ENCODE peak calls at places on chromosome 12, in six cellular contexts. One of them, this sample, is unnamed.

GRCh38 chr12:15538881-15539280 is 216.6 kb downstream of the PTPRO start:
- DNase-seq in CD8-positive, alpha-beta T cell: no peak
- DNase-seq in effector memory CD4-positive, alpha-beta T cell: no peak
- DNase-seq in IMR-90: no peak
- DNase-seq in OCI-LY7: no peak
- DNase-seq in left ventricle myocardium inferior: no peak
- DNase-seq in this sample: no peak

GRCh38 chr12:124919646-124920352 is 5.3 kb upstream of the UBC start:
- DNase-seq in CD8-positive, alpha-beta T cell: peak; percentile 27
- DNase-seq in effector memory CD4-positive, alpha-beta T cell: peak; percentile 29
- DNase-seq in IMR-90: peak; percentile 38
- DNase-seq in OCI-LY7: peak; percentile 45
- DNase-seq in left ventricle myocardium inferior: no peak
- DNase-seq in this sample: no peak

GRCh38 chr12:45713108-45713507 is 16.4 kb upstream of the ARID2 start:
- DNase-seq in CD8-positive, alpha-beta T cell: no peak
- DNase-seq in effector memory CD4-positive, alpha-beta T cell: no peak
- DNase-seq in IMR-90: peak; percentile 51
- DNase-seq in OCI-LY7: no peak
- DNase-seq in left ventricle myocardium inferior: no peak
- DNase-seq in this sample: no peak

GRCh38 chr12:107761502-107761904 is 566 bp upstream of the PRDM4 start:
- DNase-seq in CD8-positive, alpha-beta T cell: no peak
- DNase-seq in effector memory CD4-positive, alpha-beta T cell: no peak
- DNase-seq in IMR-90: no peak
- DNase-seq in OCI-LY7: peak; percentile 12
- DNase-seq in left ventricle myocardium inferior: no peak
- DNase-seq in this sample: no peak

GRCh38 chr12:75135021-75135420 is 74.6 kb downstream of the KCNC2 start:
- DNase-seq in CD8-positive, alpha-beta T cell: no peak
- DNase-seq in effector memory CD4-positive, alpha-beta T cell: no peak
- DNase-seq in IMR-90: no peak
- DNase-seq in OCI-LY7: no peak
- DNase-seq in left ventricle myocardium inferior: no peak
- DNase-seq in this sample: no peak

GRCh38 chr12:5567021-5567744 is 135.3 kb downstream of the NTF3 start:
- DNase-seq in CD8-positive, alpha-beta T cell: no peak
- DNase-seq in effector memory CD4-positive, alpha-beta T cell: no peak
- DNase-seq in IMR-90: peak; percentile 25
- DNase-seq in OCI-LY7: no peak
- DNase-seq in left ventricle myocardium inferior: peak; percentile 69
- DNase-seq in this sample: no peak

GRCh38 chr12:26158078-26158764 is 33.4 kb upstream of the BHLHE41 start:
- DNase-seq in CD8-positive, alpha-beta T cell: no peak
- DNase-seq in effector memory CD4-positive, alpha-beta T cell: no peak
- DNase-seq in IMR-90: no peak
- DNase-seq in OCI-LY7: peak; percentile 39
- DNase-seq in left ventricle myocardium inferior: no peak
- DNase-seq in this sample: no peak

GRCh38 chr12:124833693-124834122 is 30.0 kb downstream of the SCARB1 start:
- DNase-seq in CD8-positive, alpha-beta T cell: no peak
- DNase-seq in effector memory CD4-positive, alpha-beta T cell: no peak
- DNase-seq in IMR-90: no peak
- DNase-seq in OCI-LY7: no peak
- DNase-seq in left ventricle myocardium inferior: peak; percentile 47
- DNase-seq in this sample: no peak

GRCh38 chr12:54301428-54302045 is 722 bp upstream of the NFE2 start:
- DNase-seq in CD8-positive, alpha-beta T cell: no peak
- DNase-seq in effector memory CD4-positive, alpha-beta T cell: no peak
- DNase-seq in IMR-90: no peak
- DNase-seq in OCI-LY7: no peak
- DNase-seq in left ventricle myocardium inferior: no peak
- DNase-seq in this sample: no peak

GRCh38 chr12:119369907-119370546 is 35.5 kb downstream of the CCDC60 start:
- DNase-seq in CD8-positive, alpha-beta T cell: no peak
- DNase-seq in effector memory CD4-positive, alpha-beta T cell: no peak
- DNase-seq in IMR-90: no peak
- DNase-seq in OCI-LY7: no peak
- DNase-seq in left ventricle myocardium inferior: no peak
- DNase-seq in this sample: no peak

GRCh38 chr12:100995201-100995600 is 200.6 kb downstream of the ANO4 start:
- DNase-seq in CD8-positive, alpha-beta T cell: no peak
- DNase-seq in effector memory CD4-positive, alpha-beta T cell: no peak
- DNase-seq in IMR-90: peak; percentile 50
- DNase-seq in OCI-LY7: no peak
- DNase-seq in left ventricle myocardium inferior: no peak
- DNase-seq in this sample: no peak

GRCh38 chr12:119090865-119091264 is 87.9 kb upstream of the HSPB8 start:
- DNase-seq in CD8-positive, alpha-beta T cell: no peak
- DNase-seq in effector memory CD4-positive, alpha-beta T cell: no peak
- DNase-seq in IMR-90: no peak
- DNase-seq in OCI-LY7: no peak
- DNase-seq in left ventricle myocardium inferior: no peak
- DNase-seq in this sample: no peak

GRCh38 chr12:113762849-113763816 is 203.0 kb downstream of the RBM19 start:
- DNase-seq in CD8-positive, alpha-beta T cell: no peak
- DNase-seq in effector memory CD4-positive, alpha-beta T cell: no peak
- DNase-seq in IMR-90: no peak
- DNase-seq in OCI-LY7: no peak
- DNase-seq in left ventricle myocardium inferior: no peak
- DNase-seq in this sample: no peak

GRCh38 chr12:28777603-28778365 is 371.3 kb upstream of the FAR2 start:
- DNase-seq in CD8-positive, alpha-beta T cell: no peak
- DNase-seq in effector memory CD4-positive, alpha-beta T cell: no peak
- DNase-seq in IMR-90: no peak
- DNase-seq in OCI-LY7: no peak
- DNase-seq in left ventricle myocardium inferior: no peak
- DNase-seq in this sample: no peak

GRCh38 chr12:32944195-32944594 is 47.6 kb upstream of the PKP2 start:
- DNase-seq in CD8-positive, alpha-beta T cell: no peak
- DNase-seq in effector memory CD4-positive, alpha-beta T cell: no peak
- DNase-seq in IMR-90: no peak
- DNase-seq in OCI-LY7: no peak
- DNase-seq in left ventricle myocardium inferior: no peak
- DNase-seq in this sample: no peak

GRCh38 chr12:75812341-75813018 is 219.1 kb downstream of the PHLDA1 start:
- DNase-seq in CD8-positive, alpha-beta T cell: no peak
- DNase-seq in effector memory CD4-positive, alpha-beta T cell: no peak
- DNase-seq in IMR-90: peak; percentile 88
- DNase-seq in OCI-LY7: no peak
- DNase-seq in left ventricle myocardium inferior: no peak
- DNase-seq in this sample: no peak

GRCh38 chr12:9041321-9041720 is 52.0 kb downstream of the KLRG1 start:
- DNase-seq in CD8-positive, alpha-beta T cell: no peak
- DNase-seq in effector memory CD4-positive, alpha-beta T cell: no peak
- DNase-seq in IMR-90: peak; percentile 17
- DNase-seq in OCI-LY7: no peak
- DNase-seq in left ventricle myocardium inferior: no peak
- DNase-seq in this sample: no peak

GRCh38 chr12:109120557-109120956 is 4.2 kb downstream of the ACACB start:
- DNase-seq in CD8-positive, alpha-beta T cell: no peak
- DNase-seq in effector memory CD4-positive, alpha-beta T cell: no peak
- DNase-seq in IMR-90: no peak
- DNase-seq in OCI-LY7: peak; percentile 30
- DNase-seq in left ventricle myocardium inferior: no peak
- DNase-seq in this sample: no peak

GRCh38 chr12:131592972-131593371 is 117.9 kb upstream of the SFSWAP start:
- DNase-seq in CD8-positive, alpha-beta T cell: no peak
- DNase-seq in effector memory CD4-positive, alpha-beta T cell: no peak
- DNase-seq in IMR-90: no peak
- DNase-seq in OCI-LY7: no peak
- DNase-seq in left ventricle myocardium inferior: no peak
- DNase-seq in this sample: no peak

GRCh38 chr12:56863789-56864188 is 70.4 kb downstream of the SDR9C7 start:
- DNase-seq in CD8-positive, alpha-beta T cell: no peak
- DNase-seq in effector memory CD4-positive, alpha-beta T cell: no peak
- DNase-seq in IMR-90: no peak
- DNase-seq in OCI-LY7: peak; percentile 34
- DNase-seq in left ventricle myocardium inferior: no peak
- DNase-seq in this sample: no peak

GRCh38 chr12:124391340-124392261 is 96.7 kb downstream of the RFLNA start:
- DNase-seq in CD8-positive, alpha-beta T cell: peak; percentile 29
- DNase-seq in effector memory CD4-positive, alpha-beta T cell: no peak
- DNase-seq in IMR-90: peak; percentile 51
- DNase-seq in OCI-LY7: peak; percentile 75
- DNase-seq in left ventricle myocardium inferior: peak; percentile 69
- DNase-seq in this sample: peak; percentile 90

GRCh38 chr12:2337031-2338010 is 284.5 kb downstream of the CACNA1C start:
- DNase-seq in CD8-positive, alpha-beta T cell: no peak
- DNase-seq in effector memory CD4-positive, alpha-beta T cell: no peak
- DNase-seq in IMR-90: no peak
- DNase-seq in OCI-LY7: no peak
- DNase-seq in left ventricle myocardium inferior: no peak
- DNase-seq in this sample: no peak

GRCh38 chr12:121300083-121300819 is 3.7 kb upstream of the CAMKK2 start:
- DNase-seq in CD8-positive, alpha-beta T cell: no peak
- DNase-seq in effector memory CD4-positive, alpha-beta T cell: no peak
- DNase-seq in IMR-90: no peak
- DNase-seq in OCI-LY7: no peak
- DNase-seq in left ventricle myocardium inferior: no peak
- DNase-seq in this sample: no peak

GRCh38 chr12:69064734-69065413 is 131.9 kb upstream of the CPM start:
- DNase-seq in CD8-positive, alpha-beta T cell: no peak
- DNase-seq in effector memory CD4-positive, alpha-beta T cell: no peak
- DNase-seq in IMR-90: no peak
- DNase-seq in OCI-LY7: no peak
- DNase-seq in left ventricle myocardium inferior: no peak
- DNase-seq in this sample: no peak

GRCh38 chr12:55996201-55996714 is 818 bp upstream of the SUOX start:
- DNase-seq in CD8-positive, alpha-beta T cell: peak; percentile 62
- DNase-seq in effector memory CD4-positive, alpha-beta T cell: peak; percentile 32
- DNase-seq in IMR-90: peak; percentile 62
- DNase-seq in OCI-LY7: peak; percentile 74
- DNase-seq in left ventricle myocardium inferior: no peak
- DNase-seq in this sample: no peak

GRCh38 chr12:130198663-130199060 is 36.4 kb downstream of the FZD10 start:
- DNase-seq in CD8-positive, alpha-beta T cell: no peak
- DNase-seq in effector memory CD4-positive, alpha-beta T cell: no peak
- DNase-seq in IMR-90: no peak
- DNase-seq in OCI-LY7: no peak
- DNase-seq in left ventricle myocardium inferior: no peak
- DNase-seq in this sample: no peak

GRCh38 chr12:45913631-45914030 is 76.7 kb downstream of the SCAF11 start:
- DNase-seq in CD8-positive, alpha-beta T cell: no peak
- DNase-seq in effector memory CD4-positive, alpha-beta T cell: no peak
- DNase-seq in IMR-90: no peak
- DNase-seq in OCI-LY7: peak; percentile 7
- DNase-seq in left ventricle myocardium inferior: no peak
- DNase-seq in this sample: no peak

DNA sequence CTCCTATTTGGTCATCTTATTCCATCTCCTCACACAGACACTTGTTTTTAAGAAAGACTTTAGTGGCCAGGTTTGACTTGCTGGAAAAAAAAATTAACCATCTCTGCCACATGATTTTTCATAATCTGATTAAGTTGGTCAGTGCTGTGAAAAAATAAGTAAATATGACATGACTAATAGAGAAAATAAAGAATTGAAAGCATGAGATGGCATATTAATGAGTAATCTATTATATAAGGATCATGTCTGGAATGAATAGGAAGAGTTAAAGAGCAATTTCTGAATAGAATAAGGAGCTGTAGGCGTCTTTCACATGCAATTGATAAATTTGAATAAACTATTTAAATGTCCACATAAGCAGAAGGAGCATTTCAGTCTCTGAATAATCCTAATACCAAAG is 12.2 kb upstream of the SLCO1B1 start:
- DNase-seq in CD8-positive, alpha-beta T cell: no peak
- DNase-seq in effector memory CD4-positive, alpha-beta T cell: no peak
- DNase-seq in IMR-90: no peak
- DNase-seq in OCI-LY7: no peak
- DNase-seq in left ventricle myocardium inferior: no peak
- DNase-seq in this sample: no peak
- H3K9me3 ChIP-seq in CD8-positive, alpha-beta T cell: no peaks in the 10 kb centered on the region
- H3K9me3 ChIP-seq in effector memory CD4-positive, alpha-beta T cell: no peaks in the 10 kb centered on the region
- H3K9me3 ChIP-seq in IMR-90: peaks cover 11% of the 10 kb centered on the region
- H3K9me3 ChIP-seq in OCI-LY7: no peaks in the 10 kb centered on the region
- H3K9me3 ChIP-seq in left ventricle myocardium inferior: peaks cover 7% of the 10 kb centered on the region
- H3K9me3 ChIP-seq in this sample: no peaks in the 10 kb centered on the region

DNA sequence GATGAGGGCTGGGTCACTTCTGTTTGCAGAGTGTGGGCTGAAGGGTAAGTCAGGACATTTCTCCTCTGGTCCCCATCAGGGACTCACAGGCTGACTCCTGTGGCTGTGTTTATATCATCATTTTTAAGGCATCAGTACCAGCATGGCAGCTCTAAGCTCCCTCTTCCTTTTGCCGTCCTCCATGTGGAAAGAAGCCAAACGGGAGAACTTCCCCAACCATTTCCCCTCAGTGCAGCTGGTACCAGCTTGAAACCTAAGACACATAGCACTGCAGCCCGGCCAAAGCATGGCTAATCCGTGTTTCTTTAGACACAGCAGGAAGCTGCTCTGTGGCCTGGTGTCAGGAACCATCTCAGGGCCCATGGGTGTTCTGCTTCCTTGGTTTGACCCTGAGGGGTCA is 31.9 kb upstream of the ATP2A2 start:
- DNase-seq in CD8-positive, alpha-beta T cell: no peak
- DNase-seq in effector memory CD4-positive, alpha-beta T cell: no peak
- DNase-seq in IMR-90: peak; percentile 70
- DNase-seq in OCI-LY7: no peak
- DNase-seq in left ventricle myocardium inferior: no peak
- DNase-seq in this sample: no peak
- H3K4me3 ChIP-seq in CD8-positive, alpha-beta T cell: no peak overlapping the region
- H3K4me3 ChIP-seq in effector memory CD4-positive, alpha-beta T cell: no peak overlapping the region
- H3K4me3 ChIP-seq in IMR-90: no peak overlapping the region
- H3K4me3 ChIP-seq in OCI-LY7: no peak overlapping the region
- H3K4me3 ChIP-seq in left ventricle myocardium inferior: no peak overlapping the region
- H3K4me3 ChIP-seq in this sample: no peak overlapping the region

GRCh38 chr12:106147956-106148355 is 9.2 kb upstream of the NUAK1 start:
- DNase-seq in CD8-positive, alpha-beta T cell: no peak
- DNase-seq in effector memory CD4-positive, alpha-beta T cell: no peak
- DNase-seq in IMR-90: no peak
- DNase-seq in OCI-LY7: no peak
- DNase-seq in left ventricle myocardium inferior: peak; percentile 86
- DNase-seq in this sample: no peak
- H3K27ac ChIP-seq in CD8-positive, alpha-beta T cell: no peak overlapping the region
- H3K27ac ChIP-seq in effector memory CD4-positive, alpha-beta T cell: no peak overlapping the region
- H3K27ac ChIP-seq in IMR-90: no peak overlapping the region
- H3K27ac ChIP-seq in OCI-LY7: no peak overlapping the region
- H3K27ac ChIP-seq in left ventricle myocardium inferior: peak overlapping the region; percentile 98
- H3K27ac ChIP-seq in this sample: no peak overlapping the region

GRCh38 chr12:133233006-133233405 is 2.7 kb downstream of the ANHX start:
- DNase-seq in CD8-positive, alpha-beta T cell: no peak
- DNase-seq in effector memory CD4-positive, alpha-beta T cell: no peak
- DNase-seq in IMR-90: no peak
- DNase-seq in OCI-LY7: no peak
- DNase-seq in left ventricle myocardium inferior: no peak
- DNase-seq in this sample: no peak

GRCh38 chr12:133234971-133235370 is 706 bp downstream of the ANHX start:
- DNase-seq in CD8-positive, alpha-beta T cell: no peak
- DNase-seq in effector memory CD4-positive, alpha-beta T cell: no peak
- DNase-seq in IMR-90: no peak
- DNase-seq in OCI-LY7: no peak
- DNase-seq in left ventricle myocardium inferior: no peak
- DNase-seq in this sample: no peak

GRCh38 chr12:133227281-133227852 is 8.3 kb downstream of the ANHX start:
- DNase-seq in CD8-positive, alpha-beta T cell: no peak
- DNase-seq in effector memory CD4-positive, alpha-beta T cell: no peak
- DNase-seq in IMR-90: no peak
- DNase-seq in OCI-LY7: no peak
- DNase-seq in left ventricle myocardium inferior: no peak
- DNase-seq in this sample: no peak

GRCh38 chr12:133233993-133234564 is 1.6 kb downstream of the ANHX start:
- DNase-seq in CD8-positive, alpha-beta T cell: no peak
- DNase-seq in effector memory CD4-positive, alpha-beta T cell: no peak
- DNase-seq in IMR-90: no peak
- DNase-seq in OCI-LY7: no peak
- DNase-seq in left ventricle myocardium inferior: no peak
- DNase-seq in this sample: no peak

GRCh38 chr12:133231001-133231400 is 4.7 kb downstream of the ANHX start:
- DNase-seq in CD8-positive, alpha-beta T cell: no peak
- DNase-seq in effector memory CD4-positive, alpha-beta T cell: no peak
- DNase-seq in IMR-90: no peak
- DNase-seq in OCI-LY7: no peak
- DNase-seq in left ventricle myocardium inferior: no peak
- DNase-seq in this sample: no peak
- H3K9me3 ChIP-seq in CD8-positive, alpha-beta T cell: no peaks in the 10 kb centered on the region
- H3K9me3 ChIP-seq in effector memory CD4-positive, alpha-beta T cell: no peaks in the 10 kb centered on the region
- H3K9me3 ChIP-seq in IMR-90: peaks cover 72% of the 10 kb centered on the region
- H3K9me3 ChIP-seq in OCI-LY7: no peaks in the 10 kb centered on the region
- H3K9me3 ChIP-seq in left ventricle myocardium inferior: peaks cover 39% of the 10 kb centered on the region
- H3K9me3 ChIP-seq in this sample: no peaks in the 10 kb centered on the region